ENCODE peak calls at places on chromosomes 11 and 22, in seven cellular contexts. V, B, J, X, L, P and R are unnamed samples.

GRCh38 chr11:122733301-122733686 is 77.8 kb downstream of the UBASH3B start:
- DNase-seq in B (no peak), P (no peak), L (no peak), V (no peak), J (no peak), X (peak), R (no peak)

GRCh38 chr11:120180571-120181445 is 30.0 kb upstream of the OAF start:
- DNase-seq in L (peak), B (no peak), V (no peak), J (no peak), X (no peak), P (no peak), R (peak)

GRCh38 chr22:19783531-19784395 is 23.2 kb downstream of the TBX1 start:
- DNase-seq in V (no peak), X (no peak), L (no peak), J (no peak), B (no peak), P (no peak), R (no peak)

GRCh38 chr22:47277001-47277400 is 514.6 kb downstream of the TBC1D22A start:
- DNase-seq in X (no peak), L (no peak), J (no peak), B (no peak), V (no peak), P (no peak), R (peak)

GRCh38 chr11:75558939-75559843 is 2.9 kb upstream of the SERPINH1 start:
- DNase-seq in L (peak), X (no peak), V (peak), B (no peak), J (no peak), P (no peak), R (peak)

GRCh38 chr11:665707-666281 is 28.7 kb downstream of the DRD4 start:
- DNase-seq in V (peak), L (peak), X (peak), P (no peak), B (no peak), J (no peak), R (no peak)

GRCh38 chr11:16759857-16760256 is 21.4 kb downstream of the C11orf58 start:
- DNase-seq in V (no peak), P (no peak), J (no peak), L (no peak), B (no peak), X (no peak), R (no peak)

GRCh38 chr11:23539556-23539955 is 679.3 kb upstream of the CCDC179 start:
- DNase-seq in B (no peak), P (no peak), J (no peak), X (no peak), L (no peak), V (no peak), R (no peak)

GRCh38 chr22:43343262-43343988 is at the start of gene SCUBE1:
- DNase-seq in P (peak), V (peak), B (no peak), X (peak), J (no peak), L (peak), R (peak)

GRCh38 chr11:130161441-130161840 is 1.9 kb downstream of the ST14 start:
- DNase-seq in J (no peak), B (no peak), L (no peak), V (no peak), X (no peak), P (no peak), R (no peak)

GRCh38 chr11:128917144-128917684 is 25.5 kb downstream of the TP53AIP1 start:
- DNase-seq in L (no peak), P (no peak), V (no peak), X (no peak), B (no peak), J (no peak), R (no peak)
- H3K27ac ChIP-seq in L (no peak), P (no peak), V (no peak), X (no peak), B (no peak), J (no peak), R (no peak)

GRCh38 chr11:8794677-8795103 is 112.1 kb downstream of the RPL27A start:
- DNase-seq in L (no peak), B (no peak), V (no peak), X (no peak), J (no peak), P (peak), R (no peak)
- TF ChIP-seq CTCF in L (no peak), B (no peak), V (no peak), X (peak), J (peak), P (peak), R (peak)

GRCh38 chr11:126992065-126992803 is 8.3 kb downstream of the KIRREL3 start:
- DNase-seq in L (no peak), P (no peak), J (no peak), V (no peak), B (no peak), X (no peak), R (no peak)
- H3K4me3 ChIP-seq in L (no peak), P (no peak), J (peak), V (no peak), B (no peak), X (no peak), R (no peak)

DNA sequence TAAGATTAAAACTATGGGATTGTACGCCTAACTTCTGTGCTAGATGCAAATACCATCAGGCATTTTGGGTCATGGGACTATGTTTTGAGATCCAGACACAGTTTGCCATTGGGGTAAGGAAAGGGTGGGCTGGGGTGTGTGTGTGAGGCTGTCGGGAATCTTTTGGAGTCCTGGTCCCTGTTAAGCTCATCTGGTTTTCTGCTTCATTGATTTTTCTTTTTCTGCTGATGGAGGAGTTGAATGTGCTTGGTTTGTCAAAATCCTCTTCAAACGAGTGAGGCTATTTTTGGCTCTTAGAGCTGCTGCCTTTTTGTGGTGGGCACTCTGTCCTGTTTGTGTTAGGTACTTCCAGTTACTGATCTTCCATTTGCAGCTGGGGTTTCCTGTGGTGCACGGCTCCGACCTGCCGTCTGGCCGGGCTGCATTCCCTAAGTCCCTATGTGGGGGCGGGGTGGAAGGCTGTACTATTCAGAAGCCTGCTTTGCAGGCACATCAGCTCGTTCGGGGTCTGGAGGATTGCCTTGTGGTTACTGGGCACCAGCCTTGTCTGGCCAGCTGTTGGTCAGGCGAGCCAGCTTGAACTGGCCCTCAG is 2.9 kb downstream of the BCR start:
- DNase-seq in B (peak), X (peak), L (no peak), P (peak), V (peak), J (no peak), R (peak)
- H3K27ac ChIP-seq in B (peak), X (no peak), L (peak), P (peak), V (no peak), J (peak), R (no peak)

GRCh38 chr11:114399490-114399889 is 821 bp downstream of the C11orf71 start:
- DNase-seq in B (no peak), X (no peak), V (no peak), J (no peak), L (no peak), P (no peak), R (no peak)

GRCh38 chr11:114398303-114398920 is 1.9 kb downstream of the C11orf71 start:
- DNase-seq in V (no peak), J (no peak), B (no peak), P (no peak), X (no peak), L (no peak), R (no peak)

GRCh38 chr11:114397349-114397982 is 2.8 kb downstream of the C11orf71 start:
- DNase-seq in J (no peak), V (no peak), P (no peak), B (no peak), L (no peak), X (no peak), R (no peak)

GRCh38 chr11:114392735-114393667 is 7.3 kb downstream of the C11orf71 start:
- DNase-seq in V (no peak), B (no peak), J (no peak), L (no peak), P (no peak), X (no peak), R (no peak)

DNA sequence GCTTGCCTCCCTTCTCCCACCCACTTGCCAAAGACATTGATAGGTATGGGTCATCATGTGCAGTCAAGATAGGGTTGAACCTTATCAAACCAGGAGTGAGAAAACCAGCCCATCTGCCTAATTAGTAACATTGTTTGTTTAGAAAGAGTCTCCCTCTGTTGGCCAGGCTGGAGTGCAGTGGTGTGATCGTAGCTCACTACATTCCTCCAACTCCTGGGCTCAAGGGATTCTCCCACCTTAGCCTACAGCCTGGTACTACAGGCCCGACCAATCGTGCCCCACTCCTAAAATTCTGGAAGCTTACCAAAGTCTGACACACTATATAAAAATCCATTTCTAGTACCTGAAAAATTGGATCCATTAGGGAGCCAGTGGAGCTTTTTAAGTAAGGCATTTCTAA is 4.5 kb downstream of the C11orf71 start:
- DNase-seq in L (no peak), X (no peak), V (no peak), B (no peak), J (no peak), P (no peak), R (no peak)
- TF ChIP-seq CTCF in L (no peak), X (peak), V (no peak), B (no peak), J (peak), P (no peak), R (peak)

GRCh38 chr22:36017661-36018091 is 10.9 kb downstream of the RBFOX2 start:
- DNase-seq in J (no peak), L (no peak), X (no peak), P (no peak), B (no peak), V (no peak), R (no peak)
- H3K4me3 ChIP-seq in J (no peak), L (no peak), X (no peak), P (no peak), B (no peak), V (no peak), R (no peak)

DNA sequence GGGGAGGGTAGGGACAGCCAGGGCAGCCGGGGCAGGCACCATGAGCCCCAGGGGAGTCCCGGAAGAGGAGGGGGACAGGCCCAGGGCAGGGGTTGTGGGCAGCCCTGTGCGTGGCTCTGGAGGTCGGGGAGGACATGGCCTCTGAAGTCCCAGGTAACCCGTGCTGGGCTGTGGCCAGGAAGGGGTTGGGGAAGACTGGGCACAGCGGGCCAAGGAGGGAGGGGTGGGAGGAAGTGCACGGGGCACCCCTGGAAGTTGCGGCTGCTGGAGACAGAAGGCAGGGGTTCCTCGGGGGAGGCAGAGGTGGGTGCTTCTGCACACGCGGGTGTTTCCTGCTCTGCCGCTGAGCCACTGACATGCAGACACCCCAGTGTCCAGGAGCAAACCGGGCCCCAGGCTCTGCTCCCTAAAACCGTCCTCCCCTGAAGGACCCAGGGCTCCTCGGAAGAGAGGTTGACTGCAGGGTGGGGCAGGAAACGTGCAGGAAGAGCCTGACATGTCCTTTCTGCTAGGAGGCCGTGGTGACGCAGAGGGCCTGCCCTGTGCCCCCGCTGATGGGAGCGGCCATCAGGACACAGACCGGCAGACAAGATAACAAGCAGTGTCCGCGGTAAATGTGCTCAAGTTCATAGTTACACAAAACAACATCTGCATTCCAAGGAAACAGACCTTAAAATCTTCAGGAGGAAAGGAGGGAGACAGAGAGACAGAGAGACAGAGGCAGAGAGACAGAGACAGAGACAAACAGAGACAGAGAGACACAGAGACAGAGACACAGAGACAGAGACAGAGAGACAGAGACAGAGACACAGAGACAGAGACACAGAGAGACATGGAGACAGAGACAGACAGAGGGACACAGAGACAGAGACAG is 5.7 kb downstream of the TNNI2 start:
- DNase-seq in J (no peak), X (peak), P (peak), V (no peak), L (no peak), B (no peak), R (peak)
- H3K27ac ChIP-seq in J (peak), X (peak), P (no peak), V (no peak), L (no peak), B (no peak), R (peak)